ENCODE peak calls at places on chromosome 22, in nine cellular contexts. S is skeletal muscle cell; I is H54; G is HCT116; F is activated CD8-positive, alpha-beta memory T cell treated with anti-CD3 and anti-CD28 coated beads, Interleukin-2, amount 10 ng/mL, durations not matched to agents 7 days and 5 days; D is activated CD4-positive, alpha-beta T cell treated with anti-CD3 and anti-CD28 coated beads, Interleukin-2, amount 50 U/mL, for 24 hours; E is cardiac muscle cell; K is pancreas; M is right atrium auricular region. Q is an unnamed sample.

GRCh38 chr22:32823024-32823730 is 21.7 kb downstream of the TIMP3 start:
- DNase-seq in S (no peak), I (no peak), G (peak), F (no peak), D (no peak), E (peak), K (peak), M (no peak), Q (peak)

GRCh38 chr22:32333141-32333768 is 24.4 kb upstream of the RFPL3 start:
- DNase-seq in S (no peak), I (no peak), G (no peak), F (peak), D (no peak), E (no peak), K (no peak), M (peak), Q (no peak)

GRCh38 chr22:34688825-34689224 is 377.1 kb upstream of the ISX start:
- DNase-seq in S (no peak), I (no peak), G (no peak), F (no peak), D (no peak), E (no peak), K (no peak), M (no peak), Q (no peak)

GRCh38 chr22:35301370-35301874 is 1.7 kb downstream of the TOM1 start:
- DNase-seq in S (peak), I (no peak), G (no peak), F (no peak), D (no peak), E (peak), K (no peak), M (peak), Q (peak)

GRCh38 chr22:46574993-46575914 is 37.8 kb upstream of the CELSR1 start:
- DNase-seq in S (no peak), I (no peak), G (peak), F (no peak), D (no peak), E (peak), K (peak), M (no peak), Q (peak)

GRCh38 chr22:33210129-33210784 is 152.1 kb upstream of the SYN3 start:
- DNase-seq in S (no peak), I (peak), G (no peak), F (no peak), D (peak), E (peak), K (no peak), M (no peak), Q (peak)

GRCh38 chr22:29751139-29751538 is 15.7 kb downstream of the ZMAT5 start:
- DNase-seq in S (no peak), I (no peak), G (no peak), F (peak), D (no peak), E (peak), K (no peak), M (no peak), Q (no peak)

GRCh38 chr22:20673341-20674195 is 100.3 kb upstream of the SERPIND1 start:
- DNase-seq in S (no peak), I (no peak), G (no peak), F (no peak), D (no peak), E (no peak), K (no peak), M (no peak), Q (no peak)